ENCODE peak calls at places on chromosome 11, in six cellular contexts. F is left ventricle myocardium inferior, K is aorta, V is fibroblast of lung, I is upper lobe of right lung, A is sigmoid colon. M is an unnamed sample.

GRCh38 chr11:86575208-86575855 is 97.1 kb downstream of the ME3 start:
- DNase-seq in F (no peak), K (no peak), A (no peak), I (no peak), V (peak; percentile 43), M (no peak)

GRCh38 chr11:34180045-34180813 is 74.8 kb downstream of the NAT10 start:
- DNase-seq in K (no peak), F (no peak), I (no peak), V (no peak), A (no peak), M (peak; percentile 71)

GRCh38 chr11:85114786-85115185 is 512.4 kb downstream of the DLG2 start:
- DNase-seq in V (peak; percentile 18), A (no peak), F (no peak), I (no peak), K (no peak), M (no peak)

GRCh38 chr11:23138761-23139160 is 278.5 kb upstream of the CCDC179 start:
- DNase-seq in I (no peak), V (no peak), F (no peak), A (no peak), K (no peak), M (no peak)

GRCh38 chr11:117861151-117862018 is 15.1 kb downstream of the FXYD6 start:
- DNase-seq in V (peak; percentile 52), K (no peak), A (peak; percentile 66), F (peak; percentile 69), I (no peak), M (no peak)

GRCh38 chr11:16148301-16148787 is 208.0 kb downstream of the SOX6 start:
- DNase-seq in I (no peak), K (no peak), A (no peak), V (peak; percentile 27), F (no peak), M (no peak)

GRCh38 chr11:40186401-40187091 is 1272.9 kb downstream of the LRRC4C start:
- DNase-seq in I (no peak), A (no peak), K (no peak), F (no peak), V (no peak), M (no peak)

GRCh38 chr11:110121204-110121603 is 28.0 kb downstream of the ZC3H12C start:
- DNase-seq in V (peak; percentile 80), F (no peak), I (no peak), A (no peak), K (no peak), M (peak; percentile 16)

GRCh38 chr11:70111269-70112016 is 33.3 kb downstream of the ANO1 start:
- DNase-seq in I (no peak), F (peak; percentile 69), A (no peak), K (no peak), V (peak; percentile 35), M (peak; percentile 84)

GRCh38 chr11:74030668-74031309 is 21.9 kb upstream of the UCP3 start:
- DNase-seq in K (no peak), I (no peak), V (no peak), F (no peak), A (no peak), M (no peak)

GRCh38 chr11:17538054-17538453 is 6.2 kb downstream of the USH1C start:
- DNase-seq in F (no peak), A (no peak), K (peak; percentile 28), I (no peak), V (no peak), M (no peak)

GRCh38 chr11:15547685-15548084 is 433.0 kb downstream of the INSC start:
- DNase-seq in A (no peak), K (no peak), V (no peak), F (no peak), I (no peak), M (no peak)

GRCh38 chr11:71998649-71999310 is at the start of gene IL18BP:
- DNase-seq in K (peak; percentile 68), V (no peak), F (no peak), I (peak; percentile 63), A (peak; percentile 68), M (no peak)

GRCh38 chr11:61290905-61291690 is 4.0 kb downstream of the VWCE start:
- DNase-seq in F (no peak), I (no peak), V (no peak), A (no peak), K (no peak), M (no peak)

GRCh38 chr11:63775221-63775620 is 6.6 kb upstream of the ZFTA start:
- DNase-seq in F (no peak), V (no peak), A (no peak), K (no peak), I (no peak), M (no peak)

GRCh38 chr11:115257286-115258077 is 246.7 kb downstream of the CADM1 start:
- DNase-seq in A (no peak), V (no peak), K (no peak), F (no peak), I (no peak), M (no peak)

GRCh38 chr11:108576523-108576922 is 17.0 kb downstream of the EXPH5 start:
- DNase-seq in A (no peak), V (no peak), I (no peak), F (no peak), K (no peak), M (no peak)

GRCh38 chr11:84496122-84496521 is 1131.0 kb downstream of the DLG2 start:
- DNase-seq in I (no peak), A (no peak), K (no peak), F (no peak), V (no peak), M (no peak)

GRCh38 chr11:17801166-17801565 is 66.6 kb downstream of the KCNC1 start:
- DNase-seq in A (no peak), V (no peak), K (no peak), I (no peak), F (no peak), M (no peak)

GRCh38 chr11:34792143-34792542 is 124.0 kb downstream of the APIP start:
- DNase-seq in A (no peak), K (no peak), F (no peak), V (no peak), I (no peak), M (no peak)

GRCh38 chr11:10087186-10087585 is 206.8 kb downstream of the SBF2 start:
- DNase-seq in V (no peak), K (no peak), I (no peak), F (no peak), A (no peak), M (no peak)

GRCh38 chr11:83711035-83711630 is 425.0 kb upstream of the CCDC90B start:
- DNase-seq in I (no peak), F (no peak), A (no peak), K (no peak), V (no peak), M (no peak)

GRCh38 chr11:6249822-6250555 is 9.6 kb upstream of the CCKBR start:
- DNase-seq in I (peak; percentile 66), V (peak; percentile 87), K (peak; percentile 93), F (peak; percentile 69), A (no peak), M (peak; percentile 92)

GRCh38 chr11:45025716-45026492 is 75.2 kb upstream of the TP53I11 start:
- DNase-seq in F (peak; percentile 72), A (peak; percentile 77), K (no peak), I (no peak), V (peak; percentile 38), M (no peak)

GRCh38 chr11:95968585-95968984 is 44.7 kb upstream of the MTMR2 start:
- DNase-seq in V (peak; percentile 34), I (no peak), A (no peak), F (no peak), K (no peak), M (no peak)

DNA sequence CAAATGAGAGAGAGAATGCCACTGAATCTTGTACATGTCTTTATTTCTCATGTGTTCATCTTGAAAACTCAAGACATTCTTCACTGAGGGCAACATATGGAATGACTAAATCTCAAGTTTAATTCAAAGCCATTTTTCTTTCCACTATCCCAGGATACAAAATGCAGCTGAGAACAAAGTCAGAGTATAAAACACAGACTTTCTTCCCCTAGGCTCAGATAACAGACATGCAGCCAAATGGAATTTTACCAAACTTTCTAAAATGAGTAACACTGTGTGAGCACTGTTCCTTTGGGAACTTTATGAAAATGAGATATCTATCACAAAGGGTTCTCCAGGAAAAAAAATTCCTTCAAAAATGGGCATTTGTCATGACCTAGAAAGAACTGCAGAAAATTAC is 12.0 kb upstream of the BBOX1 start:
- DNase-seq in K (no peak), A (no peak), I (no peak), F (no peak), V (peak; percentile 65), M (no peak)
- H3K36me3 ChIP-seq in K (no peaks in the 10 kb centered on the region), A (no peaks in the 10 kb centered on the region), I (no peaks in the 10 kb centered on the region), F (no peaks in the 10 kb centered on the region), V (no peaks in the 10 kb centered on the region), M (no peaks in the 10 kb centered on the region)

DNA sequence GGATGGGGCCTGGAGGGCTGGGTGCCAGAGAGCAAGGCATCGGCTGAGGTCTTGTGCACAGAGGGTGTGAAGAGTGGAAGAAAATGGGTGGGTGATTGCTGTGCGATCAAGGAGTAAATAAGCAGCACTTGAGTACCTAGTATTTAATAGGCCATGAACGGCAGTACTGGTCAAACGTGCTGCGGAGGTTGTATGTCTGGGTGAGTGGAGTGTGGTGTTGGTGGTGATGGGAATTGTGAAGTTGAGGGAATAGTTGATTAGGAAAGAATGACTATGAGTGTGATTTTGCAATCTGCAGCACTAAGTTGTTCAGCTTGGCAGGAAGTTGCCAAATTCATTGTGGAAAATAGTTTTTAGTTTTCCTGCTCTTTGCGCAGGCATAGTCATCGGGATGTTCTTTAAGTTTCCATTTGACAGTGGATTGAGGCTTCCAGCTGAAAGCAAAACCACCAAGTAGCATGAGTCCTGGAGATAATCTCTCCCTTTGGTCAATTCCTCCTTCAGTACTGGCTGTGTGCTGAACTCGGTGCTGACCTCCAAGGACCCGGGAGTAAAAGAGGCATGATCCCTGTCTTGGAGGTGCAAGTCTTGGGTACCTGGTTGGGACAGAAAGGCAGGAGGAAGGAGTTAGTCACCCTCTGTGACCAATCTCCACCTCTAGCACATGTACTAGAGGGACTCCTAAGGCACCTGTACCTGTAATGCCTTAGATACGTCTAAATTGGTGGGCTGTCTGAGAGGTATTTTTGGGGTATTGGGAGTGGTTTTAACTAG is 2.1 kb downstream of the PANX1 start:
- DNase-seq in I (no peak), V (peak; percentile 94), K (no peak), F (no peak), A (no peak), M (no peak)
- H3K4me3 ChIP-seq in I (peak overlapping the region; percentile 96), V (peak overlapping the region; percentile 76), K (peak overlapping the region; percentile 85), F (peak overlapping the region; percentile 94), A (peak overlapping the region; percentile 64), M (no peak overlapping the region)

GRCh38 chr11:46890665-46891064 is 27.7 kb downstream of the LRP4 start:
- DNase-seq in K (no peak), A (no peak), V (no peak), F (no peak), I (no peak), M (peak; percentile 11)
- H3K36me3 ChIP-seq in K (no peaks in the 10 kb centered on the region), A (peaks cover 18% of the 10 kb centered on the region), V (no peaks in the 10 kb centered on the region), F (peaks cover 40% of the 10 kb centered on the region), I (no peaks in the 10 kb centered on the region), M (no peaks in the 10 kb centered on the region)

GRCh38 chr11:3857628-3858027 is 2.2 kb downstream of the STIM1 start:
- DNase-seq in V (no peak), I (no peak), F (no peak), A (no peak), K (no peak), M (no peak)

GRCh38 chr11:3854977-3855807 is at the start of gene STIM1:
- DNase-seq in I (peak; percentile 98), F (peak; percentile 95), V (peak; percentile 92), K (peak; percentile 99), A (peak; percentile 97), M (peak; percentile 85)

GRCh38 chr11:3854660-3854976 is 846 bp upstream of the STIM1 start:
- DNase-seq in F (no peak), I (no peak), K (no peak), A (no peak), V (no peak), M (no peak)

GRCh38 chr11:3855808-3856491 is 486 bp downstream of the STIM1 start:
- DNase-seq in F (peak; percentile 56), A (peak; percentile 79), V (peak; percentile 19), K (peak; percentile 85), I (peak; percentile 87), M (peak; percentile 34)

GRCh38 chr11:3856856-3857553 is 1.5 kb downstream of the STIM1 start:
- DNase-seq in A (no peak), V (no peak), I (no peak), K (no peak), F (no peak), M (no peak)
- H3K4me3 ChIP-seq in A (peak overlapping the region; percentile 95), V (peak overlapping the region; percentile 61), I (peak overlapping the region; percentile 94), K (peak overlapping the region; percentile 70), F (peak overlapping the region; percentile 92), M (peak overlapping the region; percentile 88)